ENCODE peak calls at places on chromosomes 7 and 10, in four cellular contexts. T is stomach, E is fibroblast of mammary gland, R is tibial artery. Q is an unnamed sample.

GRCh38 chr10:124704428-124704805 is 39.8 kb downstream of the FAM53B start:
- DNase-seq in T (no peak), E (no peak), R (no peak), Q (no peak)

GRCh38 chr10:85008493-85009181 is 680.2 kb downstream of the CCSER2 start:
- DNase-seq in T (no peak), E (no peak), R (no peak), Q (no peak)

GRCh38 chr10:123859651-123860045 is 32.0 kb downstream of the CPXM2 start:
- DNase-seq in T (no peak), E (no peak), R (no peak), Q (no peak)

GRCh38 chr10:12984165-12984747 is 17.3 kb downstream of the CCDC3 start:
- DNase-seq in T (no peak), E (peak), R (no peak), Q (no peak)

GRCh38 chr10:63166742-63167258 is 33.7 kb downstream of the NRBF2 start:
- DNase-seq in T (no peak), E (peak), R (no peak), Q (peak)

GRCh38 chr7:150830957-150831356 is 21.4 kb upstream of the AOC1 start:
- DNase-seq in T (no peak), E (no peak), R (no peak), Q (no peak)

GRCh38 chr10:24730811-24731210 is 7.1 kb upstream of the ARHGAP21 start:
- DNase-seq in T (no peak), E (no peak), R (no peak), Q (no peak)

GRCh38 chr7:836429-836828 is 4.2 kb downstream of the SUN1 start:
- DNase-seq in T (no peak), E (peak), R (peak), Q (peak)

GRCh38 chr7:128909605-128910568 is 622 bp downstream of the KCP start:
- DNase-seq in T (no peak), E (peak), R (peak), Q (peak)

GRCh38 chr7:129801882-129802281 is 150.9 kb downstream of the UBE2H start:
- DNase-seq in T (no peak), E (no peak), R (no peak), Q (no peak)

GRCh38 chr10:20040012-20040411 is 223.8 kb downstream of the PLXDC2 start:
- DNase-seq in T (no peak), E (peak), R (no peak), Q (no peak)

GRCh38 chr10:90857635-90858488 is at the start of gene HTR7:
- DNase-seq in T (peak), E (peak), R (peak), Q (no peak)

GRCh38 chr10:80133221-80133620 is 691 bp downstream of the PLAC9 start:
- DNase-seq in T (no peak), E (peak), R (peak), Q (peak)

GRCh38 chr7:55887786-55888185 is 530 bp downstream of the ZNF713 start:
- DNase-seq in T (no peak), E (no peak), R (no peak), Q (peak)

GRCh38 chr10:29140991-29141390 is 147.9 kb upstream of the LYZL1 start:
- DNase-seq in T (no peak), E (peak), R (no peak), Q (peak)

GRCh38 chr7:108340856-108341411 is 115.3 kb downstream of the NRCAM start:
- DNase-seq in T (peak), E (no peak), R (no peak), Q (no peak)

GRCh38 chr10:133379152-133379800 is at the start of gene PAOX:
- DNase-seq in T (peak), E (peak), R (peak), Q (peak)

GRCh38 chr10:3624367-3624766 is 160.6 kb downstream of the KLF6 start:
- DNase-seq in T (no peak), E (peak), R (peak), Q (peak)

GRCh38 chr7:30921951-30922401 is 10.3 kb downstream of the AQP1 start:
- DNase-seq in T (peak), E (no peak), R (peak), Q (no peak)

GRCh38 chr7:156608176-156608478 is 32.4 kb upstream of the RNF32 start:
- DNase-seq in T (no peak), E (no peak), R (no peak), Q (no peak)

GRCh38 chr10:78354101-78354500 is 320.4 kb downstream of the RPS24 start:
- DNase-seq in T (no peak), E (peak), R (no peak), Q (no peak)

GRCh38 chr10:113268186-113268585 is 284.7 kb upstream of the HABP2 start:
- DNase-seq in T (no peak), E (peak), R (no peak), Q (no peak)

GRCh38 chr7:47382200-47382599 is 199.7 kb downstream of the TNS3 start:
- DNase-seq in T (peak), E (no peak), R (no peak), Q (no peak)
- TF ChIP-seq CTCF in T (no peak), E (no peak), R (no peak), Q (no peak)

GRCh38 chr7:92754756-92755581 is 81.4 kb downstream of the CDK6 start:
- DNase-seq in T (no peak), E (no peak), R (no peak), Q (no peak)
- H3K4me3 ChIP-seq in T (no peak), E (no peak), R (no peak), Q (no peak)

GRCh38 chr7:135917721-135918120 is 59.4 kb downstream of the MTPN start:
- DNase-seq in T (no peak), E (no peak), R (no peak), Q (no peak)
- TF ChIP-seq CTCF in T (no peak), E (no peak), R (no peak), Q (no peak)

GRCh38 chr10:89536013-89536354 is 590 bp upstream of the SLC16A12 start:
- DNase-seq in T (no peak), E (no peak), R (no peak), Q (no peak)
- H3K4me3 ChIP-seq in T (peak), E (peak), R (peak), Q (peak)

GRCh38 chr10:75646931-75647330 is 215.5 kb downstream of the LRMDA start:
- DNase-seq in T (no peak), E (no peak), R (no peak), Q (no peak)

GRCh38 chr10:75646218-75646915 is 214.9 kb downstream of the LRMDA start:
- DNase-seq in T (no peak), E (no peak), R (no peak), Q (no peak)

GRCh38 chr10:75648854-75649253 is 217.4 kb downstream of the LRMDA start:
- DNase-seq in T (no peak), E (no peak), R (no peak), Q (no peak)

GRCh38 chr10:75647675-75648074 is 216.3 kb downstream of the LRMDA start:
- DNase-seq in T (no peak), E (no peak), R (no peak), Q (no peak)

GRCh38 chr10:75648186-75648761 is 216.8 kb downstream of the LRMDA start:
- DNase-seq in T (no peak), E (no peak), R (no peak), Q (no peak)
- TF ChIP-seq CTCF in T (no peak), E (no peak), R (no peak), Q (no peak)

DNA sequence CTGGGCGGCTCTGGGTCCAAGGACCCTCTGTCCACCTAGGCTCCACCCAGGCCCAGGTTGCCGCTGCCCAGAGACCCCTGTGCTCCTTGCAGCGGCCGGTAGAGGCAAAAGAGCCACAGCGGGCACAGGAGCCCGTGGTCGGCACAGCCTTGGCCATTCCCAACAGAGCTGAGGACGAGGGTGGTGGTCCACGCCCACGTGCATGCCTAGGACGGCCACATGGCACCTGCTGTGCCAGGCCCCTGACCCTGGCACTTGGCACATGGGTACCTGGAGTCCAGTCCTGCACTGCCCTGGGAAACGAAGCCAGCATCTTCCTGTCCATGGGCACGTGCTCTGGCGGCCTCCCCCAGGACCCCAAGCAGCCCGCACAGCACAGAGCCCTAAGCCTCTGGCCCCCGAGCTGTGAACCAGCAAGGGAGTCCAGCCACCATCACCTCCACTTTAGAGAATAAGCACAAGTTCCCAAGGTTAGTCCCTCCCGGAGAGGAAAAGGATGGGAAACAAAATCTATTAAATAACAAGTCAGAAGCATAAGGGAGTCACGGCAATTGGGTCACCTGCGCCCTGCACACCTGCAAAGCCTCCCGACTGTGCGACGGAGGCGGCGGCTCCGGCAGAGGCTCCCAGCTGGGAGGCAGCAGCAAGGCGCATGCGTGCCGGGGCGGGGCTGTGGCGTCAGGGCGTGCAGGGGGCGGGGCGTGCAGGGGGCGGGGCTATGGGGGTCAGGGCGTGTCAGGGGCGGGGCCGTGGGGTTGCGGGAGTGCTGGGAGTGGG is 59.1 kb downstream of the STK32C start:
- DNase-seq in T (peak), E (peak), R (no peak), Q (peak)
- H3K4me3 ChIP-seq in T (peak), E (peak), R (no peak), Q (peak)

DNA sequence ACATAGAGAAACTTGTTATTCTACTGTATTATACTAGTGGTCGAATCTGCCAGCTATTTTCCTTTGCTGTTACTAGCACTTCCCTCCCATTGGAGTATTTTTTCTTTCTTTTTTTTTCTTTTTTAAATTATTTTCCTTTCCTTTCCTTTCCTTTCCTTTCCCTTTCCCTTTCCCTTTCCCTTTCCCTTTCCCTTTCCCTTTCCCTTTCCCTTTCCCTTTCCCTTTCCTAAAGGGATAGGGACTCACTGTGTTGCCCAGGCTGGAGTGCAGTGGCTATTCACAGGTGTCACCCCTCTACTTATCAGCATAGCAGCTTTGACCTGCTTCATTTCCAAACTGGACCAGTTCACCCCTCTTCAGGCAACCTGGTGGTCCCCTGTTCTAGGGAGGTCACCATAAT is 212.6 kb upstream of the SP4 start:
- DNase-seq in T (no peak), E (no peak), R (no peak), Q (no peak)
- TF ChIP-seq CTCF in T (no peak), E (no peak), R (no peak), Q (no peak)

GRCh38 chr7:117489435-117489834 is 9.6 kb downstream of the CFTR start:
- DNase-seq in T (no peak), E (no peak), R (no peak), Q (no peak)
- H3K4me3 ChIP-seq in T (no peak), E (no peak), R (no peak), Q (no peak)